ENCODE peak calls at places on chromosomes 2 and 18, in six cellular contexts. R, N, T, P, X and S are unnamed samples.

GRCh38 chr2:178478102-178478441 is 328 bp downstream of the FKBP7 start:
- DNase-seq in R (no peak), N (peak), T (peak), P (no peak), X (no peak), S (peak)

GRCh38 chr2:103464831-103465230 is 703.0 kb downstream of the TMEM182 start:
- DNase-seq in R (no peak), N (no peak), T (no peak), P (no peak), X (no peak), S (no peak)

GRCh38 chr18:48944634-48945033 is 6.1 kb downstream of the SMAD7 start:
- DNase-seq in R (no peak), N (no peak), T (peak), P (no peak), X (no peak), S (peak)

GRCh38 chr2:47964722-47965434 is 58.6 kb upstream of the FBXO11 start:
- DNase-seq in R (no peak), N (no peak), T (no peak), P (no peak), X (no peak), S (no peak)

GRCh38 chr18:59249186-59249774 is 24.0 kb downstream of the RAX start:
- DNase-seq in R (no peak), N (peak), T (peak), P (no peak), X (peak), S (peak)

GRCh38 chr2:54581326-54582039 is 125.4 kb downstream of the SPTBN1 start:
- DNase-seq in R (no peak), N (no peak), T (no peak), P (no peak), X (no peak), S (no peak)

GRCh38 chr2:5021148-5021547 is 671.0 kb upstream of the SOX11 start:
- DNase-seq in R (no peak), N (peak), T (no peak), P (no peak), X (no peak), S (no peak)

GRCh38 chr2:232502901-232503791 is 15.5 kb upstream of the ECEL1 start:
- DNase-seq in R (peak), N (peak), T (peak), P (no peak), X (peak), S (peak)

GRCh38 chr2:110713508-110714362 is 18.6 kb upstream of the ACOXL start:
- DNase-seq in R (no peak), N (peak), T (no peak), P (no peak), X (no peak), S (no peak)

GRCh38 chr18:46712406-46712805 is 44.4 kb downstream of the ST8SIA5 start:
- DNase-seq in R (no peak), N (no peak), T (peak), P (no peak), X (no peak), S (peak)

GRCh38 chr2:97748397-97748796 is 35.0 kb downstream of the ZAP70 start:
- DNase-seq in R (peak), N (peak), T (no peak), P (peak), X (peak), S (no peak)

GRCh38 chr2:158724803-158725271 is 70.3 kb upstream of the DAPL1 start:
- DNase-seq in R (no peak), N (peak), T (no peak), P (no peak), X (no peak), S (peak)

GRCh38 chr2:207143474-207144190 is 22.1 kb downstream of the KLF7 start:
- DNase-seq in R (no peak), N (no peak), T (no peak), P (no peak), X (peak), S (peak)

GRCh38 chr2:213145723-213146242 is 5.6 kb downstream of the IKZF2 start:
- DNase-seq in R (no peak), N (no peak), T (no peak), P (no peak), X (no peak), S (no peak)

GRCh38 chr2:159086332-159086731 is 117.9 kb downstream of the TANC1 start:
- DNase-seq in R (no peak), N (no peak), T (no peak), P (no peak), X (no peak), S (no peak)

GRCh38 chr2:97911210-97911921 is 84.4 kb downstream of the TMEM131 start:
- DNase-seq in R (no peak), N (peak), T (peak), P (no peak), X (no peak), S (peak)

GRCh38 chr2:238100049-238100820 is at the start of gene ESPNL:
- DNase-seq in R (no peak), N (no peak), T (no peak), P (no peak), X (no peak), S (no peak)

GRCh38 chr2:231781798-231782726 is 980 bp upstream of the PDE6D start:
- DNase-seq in R (no peak), N (peak), T (peak), P (no peak), X (no peak), S (peak)

GRCh38 chr2:157476915-157477709 is 33.2 kb upstream of the CYTIP start:
- DNase-seq in R (no peak), N (no peak), T (peak), P (no peak), X (no peak), S (no peak)

GRCh38 chr2:56148825-56149224 is 35.0 kb upstream of the CCDC85A start:
- DNase-seq in R (no peak), N (no peak), T (no peak), P (no peak), X (no peak), S (no peak)

GRCh38 chr2:2933421-2933820 is 444.2 kb downstream of the EIPR1 start:
- DNase-seq in R (peak), N (no peak), T (no peak), P (no peak), X (no peak), S (no peak)

GRCh38 chr2:32591669-32592463 is 36.0 kb upstream of the TTC27 start:
- DNase-seq in R (no peak), N (no peak), T (peak), P (no peak), X (no peak), S (peak)

GRCh38 chr2:240364961-240365775 is 70.3 kb upstream of the GPC1 start:
- DNase-seq in R (no peak), N (no peak), T (no peak), P (no peak), X (no peak), S (no peak)

GRCh38 chr2:132415256-132416079 is 1.1 kb upstream of the GPR39 start:
- DNase-seq in R (no peak), N (no peak), T (peak), P (no peak), X (no peak), S (peak)

GRCh38 chr18:62457830-62458229 is 65.0 kb upstream of the ZCCHC2 start:
- DNase-seq in R (no peak), N (no peak), T (no peak), P (no peak), X (peak), S (no peak)

GRCh38 chr18:59996370-59996966 is 96.7 kb downstream of the PMAIP1 start:
- DNase-seq in R (no peak), N (peak), T (peak), P (no peak), X (no peak), S (peak)

GRCh38 chr2:43193996-43194869 is 32.2 kb downstream of the ZFP36L2 start:
- DNase-seq in R (no peak), N (no peak), T (no peak), P (no peak), X (no peak), S (no peak)

GRCh38 chr2:196934672-196935071 is 8.2 kb upstream of the PGAP1 start:
- DNase-seq in R (no peak), N (no peak), T (no peak), P (no peak), X (no peak), S (no peak)

GRCh38 chr2:12592296-12592695 is 124.4 kb upstream of the TRIB2 start:
- DNase-seq in R (no peak), N (peak), T (no peak), P (no peak), X (no peak), S (no peak)
- H3K27ac ChIP-seq in R (no peak), N (no peak), T (no peak), P (no peak), X (no peak), S (no peak)

GRCh38 chr2:61926921-61927477 is 21.5 kb downstream of the COMMD1 start:
- DNase-seq in R (no peak), N (no peak), T (no peak), P (no peak), X (no peak), S (no peak)

GRCh38 chr2:61922714-61923113 is 17.2 kb downstream of the COMMD1 start:
- DNase-seq in R (no peak), N (no peak), T (no peak), P (no peak), X (no peak), S (no peak)

GRCh38 chr2:61928816-61929471 is 23.5 kb downstream of the COMMD1 start:
- DNase-seq in R (no peak), N (peak), T (peak), P (no peak), X (no peak), S (peak)

GRCh38 chr2:61920548-61920947 is 15.1 kb downstream of the COMMD1 start:
- DNase-seq in R (no peak), N (no peak), T (no peak), P (no peak), X (no peak), S (no peak)

GRCh38 chr2:61924895-61925663 is 19.6 kb downstream of the COMMD1 start:
- DNase-seq in R (no peak), N (no peak), T (no peak), P (no peak), X (no peak), S (no peak)
- H2AK5ac ChIP-seq in R (no peak), N (no peak), T (no peak), P (no peak), X (no peak), S (no peak)

DNA sequence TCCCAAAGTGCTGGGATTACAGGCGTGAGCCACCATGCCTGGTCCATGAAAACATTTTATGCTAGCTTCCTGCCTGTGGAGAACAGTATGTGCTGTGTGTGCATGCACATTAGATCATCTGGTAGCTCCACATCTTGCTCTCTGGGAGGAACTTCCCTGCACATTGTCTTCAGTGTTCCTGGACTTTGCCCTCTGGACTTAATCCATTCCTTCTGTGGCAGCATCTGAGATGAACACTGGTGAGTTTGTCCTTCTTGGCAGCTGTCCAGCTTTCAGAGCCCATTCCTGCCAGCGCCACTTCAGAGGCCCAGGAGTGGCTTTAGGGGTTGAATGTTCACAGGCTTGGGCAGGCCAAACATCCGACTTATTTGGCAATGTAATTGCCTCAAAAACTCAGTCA is 65.2 kb downstream of the POU3F3 start:
- DNase-seq in R (no peak), N (no peak), T (no peak), P (no peak), X (no peak), S (no peak)
- H3K14ac ChIP-seq in R (no peak), N (no peak), T (no peak), P (no peak), X (no peak), S (no peak)

GRCh38 chr2:113284481-113284880 is 5.8 kb upstream of the PAX8 start:
- DNase-seq in R (no peak), N (peak), T (peak), P (no peak), X (no peak), S (peak)
- H3K27ac ChIP-seq in R (no peak), N (no peak), T (peak), P (no peak), X (no peak), S (peak)

DNA sequence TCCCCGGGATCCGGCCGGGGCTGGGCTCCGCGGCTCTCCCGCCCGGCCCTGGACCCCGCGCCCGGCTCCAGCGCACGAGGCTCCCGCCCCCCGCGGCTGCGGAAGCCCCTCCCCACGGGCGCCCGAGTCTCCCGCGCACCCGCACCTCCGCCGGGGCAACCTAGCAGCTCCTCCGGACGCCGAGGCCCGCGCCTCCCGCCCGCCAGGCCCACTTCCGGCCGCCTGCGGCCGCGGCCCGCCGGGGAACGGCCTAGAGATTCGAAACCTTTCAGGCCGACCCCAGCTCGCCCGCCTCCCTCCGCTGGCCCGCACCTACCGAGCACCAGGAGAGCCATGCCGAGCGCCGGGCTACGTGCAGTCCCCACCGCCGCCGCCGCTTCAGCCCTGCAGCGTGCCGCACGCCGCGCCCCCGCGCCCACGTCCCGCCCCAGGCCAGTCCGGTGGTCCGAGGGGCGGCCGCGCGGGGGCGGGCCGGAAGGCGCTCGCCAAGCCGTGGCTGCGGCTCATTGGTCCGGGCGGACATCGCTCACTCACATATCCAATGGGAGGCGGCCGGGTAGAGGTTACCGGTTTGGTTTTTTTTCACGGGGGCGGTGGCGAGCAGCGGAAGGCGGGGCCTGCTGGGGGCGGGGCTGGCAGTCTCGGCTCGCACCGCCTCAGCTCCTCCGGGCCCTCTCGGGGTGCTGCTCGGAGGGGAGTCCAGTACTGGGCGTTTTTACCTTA is at the start of gene PDIA6:
- DNase-seq in R (peak), N (peak), T (peak), P (peak), X (peak), S (peak)
- H2AK5ac ChIP-seq in R (peak), N (no peak), T (peak), P (peak), X (no peak), S (peak)

DNA sequence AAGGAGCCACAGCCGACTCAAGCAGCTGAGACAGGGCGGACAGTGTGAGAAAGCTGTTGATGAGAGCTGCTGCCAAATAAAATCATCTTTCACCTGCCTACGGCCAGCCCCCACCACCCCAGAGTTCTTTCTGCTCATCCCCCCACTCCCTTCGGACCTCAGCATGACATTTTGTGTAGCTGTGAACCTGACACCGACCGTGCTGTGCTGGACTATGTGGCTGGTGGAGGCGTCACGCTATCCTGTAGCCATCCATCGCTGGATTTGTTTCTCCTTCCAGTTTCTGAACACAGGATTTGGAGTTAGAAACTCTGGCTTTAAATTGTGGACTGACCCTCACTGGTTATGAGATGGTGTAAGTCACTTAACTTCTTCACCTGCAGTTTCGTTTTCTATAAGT is 317.3 kb downstream of the DCDC2C start:
- DNase-seq in R (no peak), N (no peak), T (no peak), P (no peak), X (no peak), S (no peak)
- H3K14ac ChIP-seq in R (no peak), N (no peak), T (no peak), P (no peak), X (no peak), S (no peak)

GRCh38 chr18:76492669-76493212 is 2.3 kb downstream of the ZNF516 start:
- DNase-seq in R (peak), N (peak), T (peak), P (peak), X (peak), S (peak)

GRCh38 chr18:76495435-76496199 is 575 bp upstream of the ZNF516 start:
- DNase-seq in R (peak), N (no peak), T (peak), P (no peak), X (peak), S (peak)

GRCh38 chr18:76494541-76495403 is at the start of gene ZNF516:
- DNase-seq in R (peak), N (no peak), T (peak), P (no peak), X (no peak), S (peak)

GRCh38 chr18:76493213-76494107 is 1.6 kb downstream of the ZNF516 start:
- DNase-seq in R (peak), N (peak), T (peak), P (no peak), X (peak), S (peak)

GRCh38 chr18:76494181-76494540 is 881 bp downstream of the ZNF516 start:
- DNase-seq in R (peak), N (no peak), T (peak), P (no peak), X (no peak), S (peak)
- H3K27ac ChIP-seq in R (peak), N (no peak), T (peak), P (no peak), X (no peak), S (peak)

DNA sequence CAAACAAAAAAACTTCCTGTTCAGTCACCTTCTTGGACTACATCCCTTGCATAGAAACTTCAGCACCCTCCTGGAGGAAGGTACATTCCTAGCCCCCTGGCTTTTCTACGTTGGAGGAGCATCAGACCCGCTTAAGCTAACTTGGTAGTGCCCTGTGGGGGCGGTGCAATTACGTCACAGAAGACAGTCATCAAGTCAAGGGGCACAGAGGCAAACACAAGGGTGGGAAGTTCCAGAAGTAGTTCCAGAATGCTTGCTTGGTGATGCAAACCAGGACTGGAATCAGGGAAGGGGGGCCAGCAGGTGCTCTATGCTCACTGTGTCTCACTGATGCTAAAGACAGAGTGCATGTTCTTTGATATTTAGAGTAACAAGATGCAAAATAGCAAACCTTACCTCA is 15.2 kb upstream of the AGFG1 start:
- DNase-seq in R (no peak), N (no peak), T (peak), P (no peak), X (no peak), S (no peak)
- H2AK5ac ChIP-seq in R (no peak), N (no peak), T (no peak), P (no peak), X (no peak), S (no peak)

GRCh38 chr2:164015328-164016123 is 279.7 kb upstream of the FIGN start:
- DNase-seq in R (no peak), N (no peak), T (no peak), P (no peak), X (no peak), S (no peak)
- H3K14ac ChIP-seq in R (no peak), N (no peak), T (no peak), P (no peak), X (no peak), S (no peak)

GRCh38 chr2:37201766-37202165 is 5.5 kb downstream of the CEBPZOS start:
- DNase-seq in R (no peak), N (no peak), T (peak), P (no peak), X (no peak), S (peak)
- H3K27ac ChIP-seq in R (no peak), N (no peak), T (peak), P (peak), X (no peak), S (no peak)